ENCODE peak calls at places on chromosomes 16 and 17, in eight cellular contexts. Q, B, J, L, M, Z, V and W are unnamed samples.

GRCh38 chr17:43368740-43369506 is 29.9 kb upstream of the ARL4D start:
- DNase-seq in Q (peak; percentile 88), J (peak; percentile 86), M (peak; percentile 33), V (peak; percentile 87), L (peak; percentile 51), Z (peak; percentile 73), B (peak; percentile 87), W (peak; percentile 88)

GRCh38 chr16:75343311-75343710 is 90.0 kb downstream of the CFDP1 start:
- DNase-seq in M (no peak), Q (no peak), L (no peak), B (peak; percentile 16), J (no peak), Z (no peak), V (no peak), W (no peak)

GRCh38 chr17:56144205-56144604 is 9.1 kb upstream of the ANKFN1 start:
- DNase-seq in L (no peak), Z (no peak), J (no peak), V (no peak), Q (no peak), B (no peak), M (no peak), W (no peak)

GRCh38 chr17:48024149-48025039 is 13.2 kb downstream of the COPZ2 start:
- DNase-seq in V (peak; percentile 82), Q (peak; percentile 50), M (peak; percentile 25), B (peak; percentile 79), L (no peak), Z (peak; percentile 69), J (peak; percentile 45), W (no peak)

GRCh38 chr16:30511509-30511908 is 14.9 kb downstream of the ZNF768 start:
- DNase-seq in Q (no peak), V (no peak), J (no peak), L (no peak), M (no peak), Z (no peak), B (no peak), W (no peak)

GRCh38 chr17:81511550-81511799 is 1.1 kb downstream of the ACTG1 start:
- DNase-seq in M (no peak), Z (no peak), J (no peak), V (no peak), L (peak; percentile 10), B (no peak), Q (no peak), W (no peak)

GRCh38 chr17:81959362-81960129 is 1.4 kb downstream of the NOTUM start:
- DNase-seq in M (peak; percentile 52), B (peak; percentile 49), Z (no peak), J (peak; percentile 46), V (peak; percentile 76), L (no peak), Q (peak; percentile 70), W (peak; percentile 59)

GRCh38 chr16:27753563-27753962 is 203.6 kb downstream of the KATNIP start:
- DNase-seq in M (no peak), L (no peak), B (no peak), J (no peak), Q (no peak), V (no peak), Z (no peak), W (no peak)

GRCh38 chr17:8122923-8123694 is 797 bp downstream of the HES7 start:
- DNase-seq in Q (peak; percentile 64), Z (peak; percentile 48), V (no peak), L (no peak), J (no peak), B (peak; percentile 61), M (peak; percentile 58), W (peak; percentile 49)

GRCh38 chr17:32111141-32111771 is 31.0 kb upstream of the RHOT1 start:
- DNase-seq in L (no peak), B (peak; percentile 68), J (peak; percentile 46), M (no peak), Z (peak; percentile 41), V (peak; percentile 40), Q (peak; percentile 34), W (peak; percentile 57)

GRCh38 chr16:84423416-84423837 is 55.1 kb downstream of the ATP2C2 start:
- DNase-seq in B (peak; percentile 34), J (no peak), M (peak; percentile 31), L (no peak), V (no peak), Q (peak; percentile 65), Z (peak; percentile 7), W (peak; percentile 36)

GRCh38 chr16:59046335-59046734 is 312.2 kb upstream of the GOT2 start:
- DNase-seq in L (no peak), V (no peak), M (no peak), J (no peak), Q (no peak), Z (no peak), B (no peak), W (peak; percentile 29)

GRCh38 chr16:88385112-88385594 is 2.4 kb downstream of the ZNF469 start:
- DNase-seq in Q (no peak), M (no peak), L (no peak), B (no peak), Z (no peak), J (no peak), V (no peak), W (no peak)

GRCh38 chr16:49700928-49701685 is 154.8 kb downstream of the ZNF423 start:
- DNase-seq in Q (no peak), V (no peak), J (no peak), B (no peak), Z (peak; percentile 2), M (no peak), L (no peak), W (no peak)

GRCh38 chr16:49701867-49702494 is 153.9 kb downstream of the ZNF423 start:
- DNase-seq in M (no peak), Z (no peak), V (no peak), L (no peak), Q (no peak), J (peak; percentile 73), B (no peak), W (no peak)

GRCh38 chr16:49706620-49707355 is 149.1 kb downstream of the ZNF423 start:
- DNase-seq in Z (no peak), M (no peak), L (no peak), B (no peak), Q (no peak), J (no peak), V (no peak), W (no peak)

GRCh38 chr16:49703494-49703893 is 152.4 kb downstream of the ZNF423 start:
- DNase-seq in B (no peak), J (no peak), Z (no peak), V (no peak), Q (no peak), L (no peak), M (no peak), W (no peak)

DNA sequence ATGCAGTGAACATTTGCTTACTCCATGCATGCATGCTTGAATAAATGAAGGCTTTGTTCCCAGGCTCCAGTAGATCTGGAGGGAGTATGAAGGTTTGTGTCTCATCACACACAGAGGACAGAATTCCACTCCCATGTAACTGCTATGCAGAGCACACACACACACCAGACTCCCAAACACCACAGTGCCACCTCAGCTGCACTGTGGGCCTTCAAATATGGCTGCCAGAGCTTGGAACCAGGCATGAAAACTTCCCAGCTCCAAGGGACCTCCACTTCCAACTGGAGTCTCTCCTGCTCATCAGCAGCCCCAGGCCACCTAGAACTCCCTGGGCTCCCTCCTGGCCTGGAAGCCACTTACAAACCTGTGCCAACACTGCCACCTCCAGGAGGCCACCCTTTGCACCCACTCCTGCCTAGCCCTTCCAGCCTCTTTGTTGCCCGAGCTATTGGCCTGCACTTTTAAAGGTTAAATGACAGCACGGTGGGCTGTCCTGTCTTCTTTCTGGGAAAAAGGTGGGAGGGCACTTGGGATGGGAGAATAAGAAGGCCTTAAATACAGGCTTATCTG is 151.2 kb downstream of the ZNF423 start:
- DNase-seq in L (no peak), V (no peak), J (no peak), M (peak; percentile 18), Q (peak; percentile 50), Z (no peak), B (no peak), W (no peak)
- TF ChIP-seq CTCF in L (no peak), V (no peak), J (no peak), M (peak; percentile 41), Q (no peak), Z (no peak), B (no peak), W (no peak)

GRCh38 chr17:2337811-2338657 is 733 bp downstream of the SGSM2 start:
- DNase-seq in M (peak; percentile 40), Z (no peak), B (peak; percentile 42), J (peak; percentile 61), Q (peak; percentile 54), V (peak; percentile 69), L (peak; percentile 53), W (peak; percentile 60)

GRCh38 chr17:2335726-2336214 is 487 bp downstream of the TSR1 start:
- DNase-seq in B (no peak), J (no peak), M (no peak), Q (no peak), V (no peak), L (no peak), Z (no peak), W (no peak)

GRCh38 chr17:2331303-2331702 is 5.0 kb downstream of the TSR1 start:
- DNase-seq in Z (no peak), M (no peak), Q (no peak), L (no peak), J (no peak), V (no peak), B (no peak), W (no peak)

GRCh38 chr17:2337152-2337810 is at the start of gene SGSM2:
- DNase-seq in L (peak; percentile 69), M (peak; percentile 30), Q (peak; percentile 75), V (peak; percentile 50), Z (no peak), B (peak; percentile 25), J (peak; percentile 54), W (peak; percentile 55)

GRCh38 chr17:2336215-2337151 is at the start of gene TSR1:
- DNase-seq in Z (peak; percentile 82), M (peak; percentile 92), J (peak; percentile 87), L (peak; percentile 81), V (peak; percentile 87), Q (peak; percentile 93), B (peak; percentile 93), W (peak; percentile 92)
- TF ChIP-seq CTCF in Z (peak; percentile 55), M (peak; percentile 23), J (peak; percentile 17), L (peak; percentile 18), V (no peak), Q (no peak), B (no peak), W (peak; percentile 18)

GRCh38 chr17:2174471-2175293 is 119.8 kb downstream of the HIC1 start:
- DNase-seq in V (no peak), J (peak; percentile 55), M (no peak), L (no peak), Z (no peak), Q (no peak), B (no peak), W (peak; percentile 100)
- TF ChIP-seq CTCF in V (no peak), J (no peak), M (no peak), L (no peak), Z (no peak), Q (no peak), B (no peak), W (peak; percentile 30)

DNA sequence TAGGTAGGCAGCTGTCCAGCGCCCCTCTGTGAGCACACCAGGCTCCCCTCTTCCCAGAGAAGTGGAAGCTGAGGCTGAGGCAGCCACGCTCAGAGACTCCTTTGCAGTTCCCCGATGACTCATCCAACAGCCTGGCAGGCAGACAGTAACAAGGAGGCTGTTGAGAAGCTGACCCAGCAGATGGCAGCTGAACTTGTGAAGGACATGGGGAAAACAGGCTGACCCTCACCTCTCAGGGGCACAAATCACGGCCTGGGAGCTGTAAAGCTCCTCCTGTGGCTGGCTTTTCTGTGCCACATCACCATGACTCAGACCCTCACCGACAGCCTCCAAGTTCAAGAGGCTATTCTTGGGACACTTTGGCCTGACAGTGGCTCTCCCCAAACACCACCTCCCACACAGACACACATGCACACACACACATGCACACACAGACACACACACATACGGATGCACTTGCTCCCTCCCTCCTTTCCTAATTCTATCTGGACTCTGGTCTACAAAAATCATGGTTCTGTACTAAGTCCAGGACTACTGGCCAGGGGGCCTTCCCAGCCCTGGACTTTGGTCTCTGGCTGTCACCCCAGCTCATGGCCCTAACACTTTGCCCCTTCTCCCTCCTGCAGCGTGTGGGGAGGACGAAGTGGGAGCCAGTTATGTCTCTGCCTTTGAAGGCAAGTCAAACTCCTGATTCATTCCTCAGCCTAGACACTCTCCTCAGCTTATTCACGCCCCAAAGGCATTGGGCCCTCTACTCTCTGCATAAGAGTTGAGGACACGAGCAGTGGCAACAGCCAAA is 23.2 kb downstream of the MAP3K14 start:
- DNase-seq in M (no peak), L (no peak), Q (peak; percentile 64), Z (peak; percentile 66), B (peak; percentile 95), V (peak; percentile 81), J (peak; percentile 92), W (peak; percentile 96)
- TF ChIP-seq CTCF in M (no peak), L (no peak), Q (no peak), Z (peak; percentile 40), B (no peak), V (no peak), J (no peak), W (peak; percentile 6)